ENCODE peak calls at places on chromosomes 4 and X, in seven cellular contexts. X is Karpas-422, J is astrocyte, Q is A549, P is GM23248, A is endothelial cell of umbilical vein, G is mesendoderm. Z is an unnamed sample.

GRCh38 chr4:7735395-7735794 is 204.3 kb downstream of the AFAP1 start:
- DNase-seq in Q (no peak), G (no peak), P (no peak), J (no peak), A (no peak), X (no peak), Z (no peak)

GRCh38 chrX:19865567-19866363 is 21.6 kb downstream of the SH3KBP1 start:
- DNase-seq in Q (no peak), P (no peak), A (no peak), J (no peak), X (peak), G (no peak), Z (no peak)

GRCh38 chrX:38126179-38126578 is 94.5 kb downstream of the SRPX start:
- DNase-seq in P (no peak), G (no peak), A (peak), J (no peak), X (no peak), Q (no peak), Z (no peak)

GRCh38 chrX:132751043-132751690 is 207.3 kb downstream of the HS6ST2 start:
- DNase-seq in G (peak), A (no peak), Q (no peak), J (no peak), X (no peak), P (no peak), Z (no peak)

GRCh38 chr4:129583868-129584267 is 487.9 kb downstream of the C4orf33 start:
- DNase-seq in A (no peak), J (no peak), X (no peak), Q (no peak), G (peak), P (no peak), Z (no peak)

GRCh38 chr4:36351082-36351666 is 69.8 kb downstream of the DTHD1 start:
- DNase-seq in G (peak), J (peak), Q (peak), P (peak), A (peak), X (peak), Z (peak)

GRCh38 chrX:141897690-141898089 is 6.0 kb upstream of the MAGEC1 start:
- DNase-seq in X (no peak), G (no peak), J (no peak), A (no peak), P (no peak), Q (no peak), Z (no peak)

GRCh38 chr4:148116971-148117370 is 325.2 kb downstream of the NR3C2 start:
- DNase-seq in P (no peak), J (no peak), Q (no peak), A (no peak), X (no peak), G (peak), Z (no peak)

GRCh38 chrX:48617542-48618340 is 20.4 kb downstream of the WDR13 start:
- DNase-seq in G (peak), P (peak), A (peak), J (peak), Q (no peak), X (no peak), Z (no peak)

GRCh38 chrX:42398967-42399631 is 378.9 kb downstream of the PPP1R2C start:
- DNase-seq in Q (no peak), J (no peak), X (no peak), A (peak), P (no peak), G (peak), Z (no peak)

GRCh38 chrX:130799393-130799792 is 103.6 kb downstream of the ENOX2 start:
- DNase-seq in P (peak), X (no peak), Q (no peak), A (peak), G (no peak), J (peak), Z (no peak)

GRCh38 chrX:132292753-132293152 is 73.5 kb upstream of the RAP2C start:
- DNase-seq in J (peak), G (peak), X (peak), A (peak), Q (peak), P (peak), Z (peak)

GRCh38 chrX:134469481-134469880 is 9.5 kb downstream of the HPRT1 start:
- DNase-seq in X (no peak), J (peak), A (peak), Q (no peak), P (peak), G (no peak), Z (no peak)

GRCh38 chrX:71251456-71251973 is 2.4 kb downstream of the ZMYM3 start:
- DNase-seq in Q (no peak), X (no peak), A (no peak), J (no peak), G (peak), P (no peak), Z (no peak)

GRCh38 chr4:15938182-15938581 is 358 bp downstream of the FGFBP1 start:
- DNase-seq in J (no peak), P (peak), X (no peak), G (peak), A (no peak), Q (peak), Z (no peak)

GRCh38 chrX:20531667-20532066 is 265.0 kb upstream of the RPS6KA3 start:
- DNase-seq in G (no peak), P (peak), Q (peak), X (no peak), J (no peak), A (no peak), Z (no peak)

GRCh38 chrX:8235026-8235425 is 64.0 kb upstream of the VCX2 start:
- DNase-seq in J (peak), G (no peak), A (no peak), P (no peak), X (no peak), Q (no peak), Z (no peak)

GRCh38 chrX:150219374-150220185 is 143.5 kb upstream of the MAMLD1 start:
- DNase-seq in A (no peak), G (peak), P (peak), X (no peak), Q (peak), J (peak), Z (no peak)

GRCh38 chr4:127630152-127630551 is 2.6 kb upstream of the INTU start:
- DNase-seq in G (no peak), P (no peak), J (no peak), A (no peak), X (no peak), Q (no peak), Z (no peak)

GRCh38 chr4:127631420-127631819 is 1.3 kb upstream of the INTU start:
- DNase-seq in X (no peak), Q (no peak), P (peak), A (peak), G (no peak), J (no peak), Z (no peak)

GRCh38 chr4:127632420-127633403 is at the start of gene INTU:
- DNase-seq in J (peak), Q (peak), P (peak), A (peak), X (no peak), G (peak), Z (no peak)

GRCh38 chr4:127634181-127634580 is 1.4 kb downstream of the INTU start:
- DNase-seq in G (no peak), A (no peak), Q (no peak), P (peak), J (peak), X (no peak), Z (no peak)
- H3K4me2 ChIP-seq in G (no peak), A (no peak), Q (peak), P (peak), J (peak), X (no peak), Z (no peak)

GRCh38 chr4:74400395-74400794 is 35.5 kb downstream of the EREG start:
- DNase-seq in A (no peak), Q (no peak), G (no peak), P (no peak), X (no peak), J (no peak), Z (no peak)
- H3K4me2 ChIP-seq in A (no peak), Q (no peak), G (no peak), P (no peak), X (no peak), J (no peak), Z (no peak)

DNA sequence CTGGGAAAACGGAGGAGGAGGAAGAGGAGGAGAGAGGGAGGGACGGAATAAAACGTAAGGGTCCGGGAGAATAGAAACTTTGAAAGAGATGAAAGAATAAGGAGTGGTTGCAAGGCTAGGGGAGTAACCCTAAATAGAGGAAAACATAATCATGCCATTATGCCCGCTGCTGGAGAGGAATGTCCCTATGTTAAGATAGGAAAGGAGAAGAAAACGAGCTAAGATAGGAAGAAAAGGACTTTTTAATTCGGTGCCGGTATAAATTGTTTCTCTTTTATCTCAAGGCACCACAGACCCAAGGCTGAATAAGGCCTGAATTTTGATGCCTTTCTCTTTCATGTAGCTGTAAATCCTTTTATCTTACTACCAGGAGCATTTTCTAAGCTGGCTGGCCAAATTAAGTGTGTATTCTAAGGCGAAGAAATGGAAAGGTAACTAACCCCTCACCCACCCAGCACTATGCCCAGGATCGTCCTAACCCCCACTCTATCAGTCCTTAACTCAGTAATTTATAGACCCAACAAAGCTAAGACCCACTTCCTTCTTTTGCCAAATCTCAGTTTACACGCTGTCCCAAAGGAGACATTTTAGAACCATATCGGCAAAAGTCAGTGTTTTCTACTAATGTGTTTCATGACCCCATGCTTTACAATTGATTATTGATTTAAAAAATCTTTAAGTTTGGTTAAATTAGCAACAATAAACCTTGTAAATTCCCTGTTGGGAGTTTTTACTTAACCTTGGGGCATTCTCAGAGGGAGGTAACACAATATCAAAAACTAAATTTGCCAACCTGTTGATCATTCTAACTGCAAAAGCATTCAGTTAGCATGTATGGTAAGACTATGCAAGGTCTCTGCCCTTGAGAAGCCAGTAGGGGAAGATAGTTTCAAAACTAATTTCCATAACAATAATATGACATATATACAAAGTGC is 1.1 kb upstream of the CUL4B start:
- DNase-seq in Q (no peak), J (no peak), G (no peak), A (no peak), P (no peak), X (no peak), Z (peak)
- H3K4me2 ChIP-seq in Q (peak), J (peak), G (peak), A (peak), P (peak), X (peak), Z (peak)

DNA sequence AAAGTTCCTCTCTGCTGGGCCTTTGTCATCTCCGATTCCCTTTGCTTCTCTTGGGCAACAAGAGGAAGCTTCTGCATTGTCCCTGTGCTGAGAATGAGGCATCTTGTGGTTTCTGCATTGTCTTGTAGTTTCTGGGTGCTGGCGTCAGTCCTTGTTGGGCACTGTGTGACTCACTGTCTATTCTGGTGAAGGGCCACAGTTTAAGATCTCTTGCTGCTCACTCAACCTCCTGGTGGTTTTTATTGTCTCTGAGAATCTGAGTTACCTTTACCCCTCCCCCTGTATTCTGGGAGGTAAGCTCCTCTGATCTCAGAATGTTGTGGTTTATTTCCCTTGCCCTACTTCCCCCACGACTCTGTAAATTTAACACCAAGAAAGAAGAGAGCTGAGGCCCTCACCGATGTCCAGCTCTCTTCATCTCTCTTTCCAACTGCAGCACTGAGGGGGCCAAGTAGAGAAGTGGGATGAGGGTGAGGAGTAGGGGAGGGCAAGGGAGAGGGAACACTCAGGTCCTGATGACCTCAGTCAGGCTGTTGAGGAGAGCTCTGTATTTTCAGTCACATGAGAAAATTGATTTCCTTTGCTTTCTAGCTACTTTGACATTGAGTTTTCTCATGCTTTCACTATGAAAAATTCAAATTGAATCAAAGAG is 441.6 kb upstream of the PITX2 start:
- DNase-seq in G (peak), J (peak), A (no peak), Q (peak), X (no peak), P (peak), Z (no peak)
- H3K4me2 ChIP-seq in G (no peak), J (peak), A (no peak), Q (peak), X (no peak), P (peak), Z (no peak)

DNA sequence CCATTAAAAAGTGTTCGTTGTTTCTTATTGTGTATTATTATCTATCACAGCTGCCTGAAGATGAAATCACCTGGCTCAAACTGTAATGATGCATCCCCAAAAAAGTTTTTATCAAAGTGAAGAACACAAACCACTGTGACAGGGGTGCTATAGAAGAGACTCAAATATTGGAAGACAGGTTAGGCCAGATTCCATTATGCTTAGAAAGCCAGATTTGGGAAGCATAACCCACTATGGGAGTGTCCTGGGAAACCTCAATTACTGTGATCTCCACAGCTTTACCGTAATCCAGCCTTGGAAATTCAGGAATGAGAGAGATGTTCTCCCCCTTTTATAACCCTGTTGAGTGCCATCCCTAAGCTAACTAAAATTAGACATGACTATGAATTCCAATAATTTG is 114.2 kb downstream of the NWD2 start:
- DNase-seq in G (no peak), P (no peak), X (no peak), J (no peak), A (no peak), Q (no peak), Z (no peak)
- H3K4me2 ChIP-seq in G (no peak), P (no peak), X (no peak), J (no peak), A (no peak), Q (no peak), Z (no peak)

GRCh38 chr4:185835336-185835735 is 23.3 kb upstream of the SORBS2 start:
- DNase-seq in Q (no peak), A (no peak), X (no peak), J (no peak), G (no peak), P (no peak), Z (no peak)

GRCh38 chr4:185834778-185835177 is 22.8 kb upstream of the SORBS2 start:
- DNase-seq in P (no peak), A (no peak), Q (no peak), G (no peak), J (no peak), X (no peak), Z (no peak)

GRCh38 chr4:185836268-185837084 is 24.5 kb upstream of the SORBS2 start:
- DNase-seq in Q (no peak), X (no peak), J (no peak), P (no peak), G (no peak), A (no peak), Z (no peak)

GRCh38 chr4:185834088-185834487 is 22.1 kb upstream of the SORBS2 start:
- DNase-seq in G (no peak), X (no peak), P (no peak), A (no peak), J (no peak), Q (no peak), Z (no peak)

GRCh38 chr4:185835814-185836213 is 23.8 kb upstream of the SORBS2 start:
- DNase-seq in J (no peak), A (no peak), G (no peak), X (no peak), Q (no peak), P (no peak), Z (no peak)
- H3K4me2 ChIP-seq in J (no peak), A (no peak), G (no peak), X (no peak), Q (no peak), P (no peak), Z (no peak)

GRCh38 chr4:77199701-77200100 is 42.7 kb downstream of the CCNG2 start:
- DNase-seq in J (no peak), X (no peak), G (no peak), P (no peak), A (no peak), Q (no peak), Z (no peak)

GRCh38 chr4:77203380-77204197 is 46.6 kb downstream of the CCNG2 start:
- DNase-seq in Q (peak), P (peak), G (peak), X (peak), A (peak), J (peak), Z (peak)

GRCh38 chr4:77201857-77202256 is 44.9 kb downstream of the CCNG2 start:
- DNase-seq in Q (no peak), X (no peak), J (no peak), P (peak), A (no peak), G (no peak), Z (no peak)

GRCh38 chr4:77201343-77201742 is 44.3 kb downstream of the CCNG2 start:
- DNase-seq in A (no peak), G (no peak), P (peak), Q (no peak), J (peak), X (no peak), Z (no peak)

DNA sequence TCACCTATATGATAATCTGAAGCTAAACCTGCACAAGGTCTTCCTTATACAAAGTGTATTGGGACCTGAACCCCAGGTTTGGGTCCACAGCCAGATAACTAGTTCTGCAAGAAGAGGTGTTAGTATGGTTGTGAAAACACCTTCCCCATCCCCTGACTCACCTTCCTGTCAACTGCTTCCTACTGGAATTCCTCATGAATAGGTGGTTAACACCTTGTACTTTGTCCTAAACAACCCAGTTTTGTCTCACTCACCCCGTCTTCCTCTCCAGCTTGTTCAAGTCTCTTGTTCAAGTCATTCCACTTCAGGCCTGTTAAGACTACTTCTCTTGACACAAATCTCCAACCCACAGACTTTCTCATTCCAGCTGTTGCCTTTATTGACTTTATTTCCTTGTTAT is 45.5 kb downstream of the CCNG2 start:
- DNase-seq in J (no peak), Q (no peak), G (peak), X (no peak), A (no peak), P (no peak), Z (no peak)
- H3K4me2 ChIP-seq in J (no peak), Q (no peak), G (no peak), X (no peak), A (no peak), P (no peak), Z (no peak)

DNA sequence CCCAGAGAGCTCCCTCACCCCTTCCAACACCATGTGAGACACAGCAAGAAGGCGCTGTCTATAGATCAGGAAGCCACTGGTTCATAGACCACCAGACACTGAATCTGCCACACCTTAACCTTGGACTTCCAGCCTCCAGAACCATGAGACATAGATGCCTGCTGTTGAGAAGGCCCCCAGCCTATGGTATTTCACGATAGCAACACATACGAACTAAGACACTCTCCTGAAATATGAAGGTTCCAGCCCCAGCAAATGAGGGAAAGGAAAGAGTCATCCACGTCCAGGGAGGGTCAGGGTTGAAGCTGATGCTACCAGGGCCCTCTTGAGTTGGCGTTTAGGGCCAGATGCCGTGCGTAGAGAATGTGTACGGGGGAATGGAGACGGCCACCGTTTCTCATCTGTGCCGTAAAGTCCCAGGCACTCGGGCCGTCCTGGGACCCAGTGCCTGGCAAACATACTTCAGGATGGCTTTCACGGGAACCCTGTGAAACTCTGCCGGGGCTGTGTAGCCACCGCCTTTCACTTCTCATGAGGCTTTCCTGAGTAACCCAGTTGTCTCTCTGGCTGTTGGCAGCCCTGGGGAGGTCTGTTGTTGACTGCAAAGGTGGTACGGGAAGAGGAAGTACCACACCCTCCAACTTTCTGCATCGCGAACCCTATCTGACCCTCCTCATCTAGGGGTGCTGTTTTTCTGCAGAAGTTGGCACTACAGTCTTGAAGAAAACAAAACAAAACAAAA is 17.7 kb upstream of the P2RY8 start:
- DNase-seq in X (no peak), J (no peak), Q (no peak), A (no peak), P (no peak), G (no peak), Z (peak)
- H3K4me2 ChIP-seq in X (no peak), J (no peak), Q (no peak), A (no peak), P (no peak), G (no peak), Z (no peak)

Z was measured in OCI-LY7.